ENCODE peak calls at places on chromosomes 1 and 21, in four cellular contexts. One of them, this sample, is unnamed.

GRCh38 chr1:156149374-156150106 is 3.8 kb upstream of the SEMA4A start:
- DNase-seq in ELR: no peak
- DNase-seq in NCI-H1105 treated with DMSO at 0.1 percent for 48 hours: no peak
- DNase-seq in IMR-90: no peak
- DNase-seq in this sample: no peak

GRCh38 chr1:30719406-30720270 is 3.7 kb downstream of the MATN1 start:
- DNase-seq in NCI-H1105 treated with DMSO at 0.1 percent for 48 hours: no peak
- DNase-seq in IMR-90: peak; percentile 50
- DNase-seq in ELR: no peak
- DNase-seq in this sample: no peak

GRCh38 chr21:17441370-17441769 is 71.5 kb upstream of the CXADR start:
- DNase-seq in ELR: no peak
- DNase-seq in NCI-H1105 treated with DMSO at 0.1 percent for 48 hours: peak; percentile 68
- DNase-seq in IMR-90: peak; percentile 42
- DNase-seq in this sample: no peak

GRCh38 chr21:39097335-39097861 is 85.9 kb downstream of the PSMG1 start:
- DNase-seq in ELR: no peak
- DNase-seq in NCI-H1105 treated with DMSO at 0.1 percent for 48 hours: no peak
- DNase-seq in IMR-90: no peak
- DNase-seq in this sample: no peak

GRCh38 chr1:208866351-208866750 is 622.2 kb upstream of the PLXNA2 start:
- DNase-seq in NCI-H1105 treated with DMSO at 0.1 percent for 48 hours: no peak
- DNase-seq in ELR: no peak
- DNase-seq in IMR-90: no peak
- DNase-seq in this sample: no peak

GRCh38 chr1:66393586-66394334 is 140.2 kb upstream of the SGIP1 start:
- DNase-seq in NCI-H1105 treated with DMSO at 0.1 percent for 48 hours: no peak
- DNase-seq in IMR-90: no peak
- DNase-seq in ELR: no peak
- DNase-seq in this sample: no peak

GRCh38 chr1:85628791-85629531 is 48.4 kb downstream of the CCN1 start:
- DNase-seq in NCI-H1105 treated with DMSO at 0.1 percent for 48 hours: no peak
- DNase-seq in IMR-90: peak; percentile 95
- DNase-seq in ELR: peak; percentile 79
- DNase-seq in this sample: no peak

GRCh38 chr1:112818990-112819689 is 104.0 kb upstream of the PPM1J start:
- DNase-seq in ELR: peak; percentile 82
- DNase-seq in NCI-H1105 treated with DMSO at 0.1 percent for 48 hours: no peak
- DNase-seq in IMR-90: peak; percentile 91
- DNase-seq in this sample: no peak

GRCh38 chr1:11701551-11701961 is 10.0 kb downstream of the DRAXIN start:
- DNase-seq in ELR: no peak
- DNase-seq in IMR-90: no peak
- DNase-seq in NCI-H1105 treated with DMSO at 0.1 percent for 48 hours: no peak
- DNase-seq in this sample: no peak

GRCh38 chr1:193115629-193116227 is 6.1 kb upstream of the CDC73 start:
- DNase-seq in IMR-90: peak; percentile 100
- DNase-seq in ELR: peak; percentile 100
- DNase-seq in NCI-H1105 treated with DMSO at 0.1 percent for 48 hours: no peak
- DNase-seq in this sample: peak; percentile 89

GRCh38 chr1:154549371-154549770 is 9.1 kb downstream of the UBE2Q1 start:
- DNase-seq in NCI-H1105 treated with DMSO at 0.1 percent for 48 hours: no peak
- DNase-seq in IMR-90: no peak
- DNase-seq in ELR: no peak
- DNase-seq in this sample: no peak